ENCODE peak calls at places on chromosomes 7 and 10, in five cellular contexts. W is HepG2, Y is K562, H is HCT116, N is GM12878. F is an unnamed sample.

GRCh38 chr10:46554166-46554781 is 2.2 kb downstream of the GPRIN2 start:
- DNase-seq in W (no peak), Y (no peak), H (no peak), N (no peak), F (no peak)

GRCh38 chr7:73454424-73454823 is 20.8 kb downstream of the FZD9 start:
- DNase-seq in W (no peak), Y (no peak), H (no peak), N (no peak), F (no peak)

GRCh38 chr10:76882245-76882644 is 755.4 kb downstream of the KCNMA1 start:
- DNase-seq in W (no peak), Y (no peak), H (no peak), N (peak; percentile 24), F (no peak)

GRCh38 chr7:144842377-144842851 is 6.6 kb upstream of the TPK1 start:
- DNase-seq in W (no peak), Y (no peak), H (no peak), N (no peak), F (peak; percentile 42)

GRCh38 chr7:84025332-84025927 is 169.2 kb downstream of the SEMA3A start:
- DNase-seq in W (peak; percentile 75), Y (no peak), H (peak; percentile 51), N (no peak), F (no peak)

GRCh38 chr7:40525764-40526163 is 391.0 kb downstream of the SUGCT start:
- DNase-seq in W (no peak), Y (no peak), H (no peak), N (no peak), F (no peak)

GRCh38 chr10:103804866-103805265 is 50.5 kb downstream of the SH3PXD2A start:
- DNase-seq in W (no peak), Y (no peak), H (no peak), N (no peak), F (peak; percentile 27)

GRCh38 chr10:97127960-97128850 is 57.6 kb downstream of the SLIT1 start:
- DNase-seq in W (no peak), Y (no peak), H (no peak), N (no peak), F (no peak)

GRCh38 chr10:118799779-118800178 is 45.0 kb upstream of the CACUL1 start:
- DNase-seq in W (no peak), Y (no peak), H (peak; percentile 60), N (no peak), F (no peak)

GRCh38 chr7:767580-767940 is 40.5 kb upstream of the PRKAR1B start:
- DNase-seq in W (no peak), Y (no peak), H (no peak), N (no peak), F (no peak)

GRCh38 chr7:131637846-131638245 is 81.4 kb upstream of the PODXL start:
- DNase-seq in W (no peak), Y (no peak), H (no peak), N (no peak), F (peak; percentile 81)

GRCh38 chr7:146740039-146740438 is 623.4 kb downstream of the CNTNAP2 start:
- DNase-seq in W (no peak), Y (no peak), H (no peak), N (no peak), F (no peak)

GRCh38 chr10:6624392-6624791 is 44.3 kb upstream of the PRKCQ start:
- DNase-seq in W (no peak), Y (no peak), H (no peak), N (no peak), F (no peak)

GRCh38 chr10:62182595-62182994 is 86.0 kb downstream of the RTKN2 start:
- DNase-seq in W (no peak), Y (no peak), H (no peak), N (no peak), F (no peak)

GRCh38 chr10:127906548-127907377 is at the start of gene PTPRE:
- DNase-seq in W (no peak), Y (peak; percentile 59), H (peak; percentile 40), N (no peak), F (peak; percentile 38)

GRCh38 chr10:102997998-102998397 is 79.9 kb downstream of the CNNM2 start:
- DNase-seq in W (peak; percentile 65), Y (no peak), H (no peak), N (peak; percentile 33), F (no peak)

GRCh38 chr7:26141077-26141476 is 10.9 kb upstream of the NFE2L3 start:
- DNase-seq in W (no peak), Y (no peak), H (no peak), N (no peak), F (no peak)

GRCh38 chr7:153297141-153297540 is 537.6 kb downstream of the ACTR3B start:
- DNase-seq in W (no peak), Y (no peak), H (no peak), N (no peak), F (no peak)

GRCh38 chr7:484365-485101 is 35.1 kb downstream of the PDGFA start:
- DNase-seq in W (peak; percentile 60), Y (no peak), H (no peak), N (no peak), F (peak; percentile 79)

GRCh38 chr10:8726087-8726486 is 671.6 kb downstream of the GATA3 start:
- DNase-seq in W (no peak), Y (no peak), H (no peak), N (no peak), F (no peak)

GRCh38 chr7:35485436-35485835 is 209.5 kb downstream of the HERPUD2 start:
- DNase-seq in W (no peak), Y (no peak), H (no peak), N (no peak), F (no peak)

GRCh38 chr10:91709394-91709798 is 76.5 kb upstream of the PPP1R3C start:
- DNase-seq in W (no peak), Y (no peak), H (no peak), N (no peak), F (no peak)

GRCh38 chr7:29565982-29566746 is 2.5 kb downstream of the PRR15 start:
- DNase-seq in W (no peak), Y (no peak), H (no peak), N (no peak), F (no peak)

GRCh38 chr10:112115781-112116385 is 67.7 kb downstream of the GPAM start:
- DNase-seq in W (peak; percentile 55), Y (peak; percentile 44), H (peak; percentile 42), N (no peak), F (peak; percentile 32)

GRCh38 chr7:106021211-106022067 is 58.4 kb downstream of the CDHR3 start:
- DNase-seq in W (no peak), Y (no peak), H (no peak), N (no peak), F (peak; percentile 42)

GRCh38 chr10:34780818-34781380 is 34.2 kb downstream of the PARD3 start:
- DNase-seq in W (no peak), Y (no peak), H (no peak), N (peak; percentile 47), F (no peak)

GRCh38 chr10:77531441-77532001 is 106.1 kb downstream of the KCNMA1 start:
- DNase-seq in W (no peak), Y (no peak), H (peak; percentile 60), N (no peak), F (no peak)

GRCh38 chr10:90418869-90419652 is 438.8 kb downstream of the HTR7 start:
- DNase-seq in W (peak; percentile 7), Y (no peak), H (peak; percentile 8), N (no peak), F (no peak)

GRCh38 chr10:88115406-88115805 is 252.0 kb downstream of the PTEN start:
- DNase-seq in W (no peak), Y (no peak), H (no peak), N (no peak), F (no peak)

DNA sequence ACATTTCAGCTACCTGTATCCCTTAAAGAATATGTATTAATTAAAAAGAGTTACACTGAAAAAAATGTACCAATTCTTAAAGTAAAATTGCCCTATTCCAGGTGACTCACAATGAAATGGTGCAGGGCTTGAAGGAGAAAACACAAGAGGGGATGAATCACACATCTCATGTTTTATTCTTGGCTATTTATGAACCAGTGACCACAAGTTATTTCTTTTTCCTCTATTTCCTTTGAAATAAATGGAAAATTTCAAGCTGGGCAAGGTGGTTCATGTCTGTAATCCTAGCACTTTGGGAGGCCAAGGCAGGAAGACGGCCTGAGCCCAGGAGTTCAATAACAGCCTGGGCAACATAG is 106.8 kb downstream of the UBE2H start:
- DNase-seq in W (no peak), Y (no peak), H (peak; percentile 76), N (no peak), F (no peak)
- H3K9ac ChIP-seq in W (no peak overlapping the region), Y (no peak overlapping the region), H (peak overlapping the region; percentile 41), N (no peak overlapping the region), F (no peak overlapping the region)

DNA sequence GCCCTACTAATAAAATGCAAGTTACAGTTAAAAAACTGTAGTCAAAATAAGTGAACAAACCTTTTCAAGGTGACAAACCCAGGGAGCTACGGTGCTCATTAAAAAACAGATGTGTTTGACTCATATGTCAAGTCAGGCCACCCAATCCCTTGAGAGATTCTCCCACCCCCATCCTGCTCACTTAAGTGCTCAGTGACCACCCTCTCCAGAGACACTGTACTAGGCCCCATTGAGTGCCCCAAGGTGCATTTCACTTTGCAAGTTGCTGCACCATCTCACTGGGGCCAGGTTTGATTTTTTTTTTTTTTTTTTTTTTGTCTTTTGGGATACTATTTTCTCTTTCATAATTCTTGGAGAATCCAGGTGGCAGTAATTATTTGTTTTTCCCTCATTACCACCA is 1.9 kb downstream of the ERV3-1 start:
- DNase-seq in W (no peak), Y (no peak), H (no peak), N (no peak), F (no peak)
- H3K4me3 ChIP-seq in W (peak overlapping the region; percentile 97), Y (peak overlapping the region; percentile 74), H (no peak overlapping the region), N (peak overlapping the region; percentile 94), F (no peak overlapping the region)

GRCh38 chr7:95881597-95881996 is 109.2 kb downstream of the DYNC1I1 start:
- DNase-seq in W (no peak), Y (no peak), H (no peak), N (no peak), F (no peak)
- TF ChIP-seq ZNF274 in W (no peak), Y (no peak), H (no peak), N (no peak), F (no peak)

GRCh38 chr7:27167916-27168264 is 2.6 kb upstream of the HOXA9 start:
- DNase-seq in W (no peak), Y (no peak), H (no peak), N (no peak), F (no peak)

GRCh38 chr7:27169658-27170493 is 4.2 kb downstream of the HOXA10 start:
- DNase-seq in W (no peak), Y (no peak), H (no peak), N (no peak), F (no peak)

GRCh38 chr7:27167170-27167505 is 1.8 kb upstream of the HOXA9 start:
- DNase-seq in W (no peak), Y (no peak), H (no peak), N (no peak), F (no peak)

GRCh38 chr7:27166475-27167169 is 1.3 kb upstream of the HOXA9 start:
- DNase-seq in W (no peak), Y (no peak), H (no peak), N (no peak), F (no peak)

DNA sequence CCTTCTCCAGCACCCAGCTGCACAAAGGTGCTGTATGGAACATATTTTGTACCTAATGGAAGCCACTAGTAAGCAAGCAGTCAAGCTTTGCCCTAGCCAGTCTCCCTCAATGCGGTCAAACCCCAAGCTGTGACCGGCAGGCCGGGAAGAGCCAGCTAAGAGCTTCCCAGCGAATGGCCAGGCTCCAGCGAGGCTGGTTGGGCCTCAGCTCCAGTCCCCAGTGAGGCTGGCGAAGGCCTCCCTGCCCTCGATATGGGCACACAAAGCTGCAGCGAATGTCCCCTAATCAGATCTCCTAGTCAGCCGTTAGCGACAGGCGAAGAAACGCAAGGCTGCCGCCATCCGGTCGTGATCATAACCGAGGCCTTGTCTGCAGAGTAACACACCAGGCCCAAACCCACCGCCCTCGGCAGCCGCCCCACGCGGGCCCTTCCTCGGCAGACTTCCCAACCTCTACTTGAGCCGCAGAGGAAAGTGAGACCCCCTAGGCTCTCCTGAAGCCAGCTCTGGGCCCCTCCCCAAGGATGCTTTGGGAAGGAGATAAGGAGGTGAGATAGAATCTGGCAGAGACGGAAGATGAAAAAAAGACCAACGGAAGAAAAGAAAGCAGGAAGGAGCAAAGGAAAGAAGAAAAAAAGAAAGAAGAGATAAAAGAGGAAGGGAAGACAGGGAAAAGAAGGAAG is 3.1 kb upstream of the HOXA9 start:
- DNase-seq in W (no peak), Y (no peak), H (no peak), N (no peak), F (no peak)
- H3K9ac ChIP-seq in W (no peak overlapping the region), Y (no peak overlapping the region), H (peak overlapping the region; percentile 89), N (no peak overlapping the region), F (no peak overlapping the region)